ENCODE peak calls at places on chromosomes 5 and 9, in six cellular contexts. R is foreskin keratinocyte, G is Peyer's patch, U is transverse colon, O is mesendoderm, K is RWPE1. Y is an unnamed sample.

GRCh38 chr5:92769986-92770385 is 811.0 kb downstream of the NR2F1-AS1 start:
- DNase-seq in K (no peak), U (no peak), R (no peak), O (no peak), G (no peak), Y (no peak)

GRCh38 chr5:59503223-59503622 is 390.3 kb downstream of the PDE4D start:
- DNase-seq in K (no peak), R (no peak), O (peak), G (no peak), U (no peak), Y (no peak)

GRCh38 chr5:140967226-140967893 is 1.1 kb downstream of the PCDHAC2 start:
- DNase-seq in R (no peak), U (no peak), O (peak), K (no peak), G (no peak), Y (no peak)

GRCh38 chr5:75547826-75548225 is 36.1 kb downstream of the POLK start:
- DNase-seq in O (no peak), R (no peak), K (no peak), G (no peak), U (no peak), Y (no peak)

GRCh38 chr5:19615661-19616060 is 372.3 kb downstream of the CDH18 start:
- DNase-seq in K (no peak), R (peak), O (no peak), U (no peak), G (no peak), Y (no peak)

GRCh38 chr5:134647750-134648424 is 698 bp upstream of the SEC24A start:
- DNase-seq in R (peak), G (no peak), O (peak), U (peak), K (peak), Y (no peak)

GRCh38 chr9:101791938-101792337 is 53.5 kb upstream of the GRIN3A start:
- DNase-seq in K (peak), R (peak), O (peak), U (peak), G (peak), Y (no peak)

GRCh38 chr5:80483636-80484232 is 4.2 kb upstream of the FAM151B start:
- DNase-seq in U (no peak), O (no peak), K (no peak), R (no peak), G (no peak), Y (no peak)

GRCh38 chr9:89919171-89919681 is 314.4 kb downstream of the GADD45G start:
- DNase-seq in R (no peak), U (peak), O (peak), K (no peak), G (peak), Y (no peak)

GRCh38 chr5:16134204-16134603 is 45.4 kb downstream of the MARCHF11 start:
- DNase-seq in R (no peak), G (no peak), U (no peak), K (no peak), O (no peak), Y (no peak)

GRCh38 chr9:88807426-88807825 is 183.8 kb upstream of the S1PR3 start:
- DNase-seq in R (no peak), O (no peak), G (no peak), K (no peak), U (no peak), Y (no peak)

GRCh38 chr9:125558453-125559084 is 148.4 kb downstream of the MAPKAP1 start:
- DNase-seq in K (peak), R (peak), U (peak), O (peak), G (peak), Y (peak)

GRCh38 chr9:129990269-129991005 is 52.6 kb downstream of the FNBP1 start:
- DNase-seq in K (no peak), G (peak), O (no peak), R (no peak), U (peak), Y (no peak)

GRCh38 chr5:150637245-150638052 is 3.0 kb upstream of the SYNPO start:
- DNase-seq in R (peak), U (no peak), K (peak), G (no peak), O (peak), Y (no peak)

GRCh38 chr9:110152704-110153374 is 55.1 kb downstream of the C9orf152 start:
- DNase-seq in O (peak), G (no peak), K (peak), U (no peak), R (peak), Y (no peak)

GRCh38 chr9:16619897-16620296 is 250.6 kb downstream of the BNC2 start:
- DNase-seq in K (no peak), U (no peak), O (no peak), R (no peak), G (no peak), Y (no peak)
- H3K27ac ChIP-seq in K (no peak), U (peak), O (no peak), R (no peak), G (no peak), Y (no peak)

DNA sequence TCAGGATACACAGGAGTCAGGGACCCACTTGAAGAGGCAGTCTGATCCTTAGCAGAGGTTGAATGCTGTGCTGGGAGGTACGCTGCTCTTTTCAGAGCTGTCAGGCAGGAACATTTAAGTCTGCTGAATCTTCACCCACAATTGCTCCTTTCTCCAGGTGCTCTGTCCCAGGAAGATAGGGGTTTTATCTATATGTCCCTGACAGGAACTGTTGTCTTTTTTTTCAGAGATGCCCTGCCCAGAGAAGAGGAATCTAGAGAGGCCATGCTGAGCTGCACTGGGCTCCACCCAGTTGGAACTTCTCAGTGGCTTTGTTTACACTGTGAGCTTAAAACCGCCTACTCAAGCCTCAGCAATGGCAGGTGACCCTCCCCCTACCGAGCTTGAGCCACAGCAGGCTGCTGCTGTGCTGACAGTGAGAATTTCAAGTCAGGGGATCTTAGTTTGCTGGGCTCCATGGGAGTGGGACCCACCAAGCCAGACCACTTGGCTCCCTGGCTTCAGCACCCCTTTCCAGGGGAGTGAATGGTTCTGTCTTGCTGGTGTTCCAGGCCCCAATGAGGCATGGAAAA is 169.0 kb downstream of the FBXL17 start:
- DNase-seq in G (no peak), O (peak), U (no peak), K (no peak), R (no peak), Y (peak)
- H3K27ac ChIP-seq in G (no peak), O (no peak), U (no peak), K (no peak), R (no peak), Y (no peak)

DNA sequence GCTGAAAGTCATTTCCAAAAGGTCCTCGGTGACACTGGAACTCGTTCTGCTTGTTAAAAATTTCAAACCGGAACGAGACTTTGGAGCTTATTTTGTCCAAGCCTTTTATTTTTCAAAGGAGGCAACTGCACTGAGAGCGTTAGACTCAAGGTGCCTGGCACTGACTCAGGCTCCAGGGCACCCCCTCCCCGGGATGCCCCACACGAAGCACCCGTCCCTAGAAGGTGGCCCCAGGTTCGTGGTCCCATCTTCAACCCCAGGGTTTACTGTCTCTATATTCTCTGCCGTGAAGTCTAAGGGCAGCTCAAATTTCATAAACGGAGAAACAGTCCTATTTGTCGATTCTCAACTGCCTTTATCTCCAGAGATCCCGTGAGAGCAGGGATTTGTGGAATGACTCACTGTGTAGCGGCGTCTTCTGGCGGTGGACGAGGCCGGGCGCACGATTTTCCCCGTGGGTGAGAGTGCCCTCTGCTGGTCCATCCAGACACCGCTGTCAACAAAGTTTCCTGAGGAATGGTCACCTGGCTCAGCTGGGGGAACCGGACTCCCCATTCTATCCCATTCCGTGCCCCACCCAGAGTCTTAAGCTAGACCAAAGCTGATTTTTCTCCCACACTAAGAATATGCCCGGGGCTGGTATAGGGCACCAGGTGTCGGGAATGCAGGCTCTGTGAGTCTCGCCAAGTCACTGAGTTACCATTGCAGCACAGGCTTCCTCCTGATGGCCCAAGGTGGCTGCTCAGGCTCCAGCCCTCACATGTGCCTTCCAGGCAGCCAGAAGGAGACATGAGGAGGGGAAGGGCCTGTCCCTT is 27.1 kb upstream of the SLC6A19 start:
- DNase-seq in G (peak), R (peak), U (peak), O (peak), K (peak), Y (peak)
- H3K27ac ChIP-seq in G (no peak), R (no peak), U (no peak), O (no peak), K (peak), Y (no peak)

DNA sequence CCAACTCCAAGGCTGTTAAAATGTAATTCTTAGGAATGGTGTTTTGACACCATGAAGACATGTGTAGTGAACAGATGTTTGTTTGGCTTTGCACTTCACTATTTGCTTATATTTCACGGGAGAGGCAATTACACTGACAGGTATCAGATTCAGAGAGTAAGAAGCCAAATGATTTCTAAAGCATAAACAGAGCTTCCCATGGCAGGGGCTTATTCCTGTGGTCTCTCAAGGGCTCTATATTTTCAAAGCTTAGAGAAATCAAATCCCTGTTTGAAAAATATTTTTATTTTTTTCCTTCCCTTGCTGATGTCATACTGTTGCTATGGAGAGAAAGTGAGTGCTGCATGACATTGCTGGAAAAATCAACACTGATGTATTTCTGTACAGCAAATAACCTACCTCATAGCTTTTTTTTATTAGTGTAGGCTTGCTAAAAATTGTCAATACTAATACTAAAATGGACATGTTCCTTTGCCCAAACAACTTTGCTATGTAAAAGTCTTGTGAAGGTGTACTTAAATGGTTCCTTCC is 161.4 kb downstream of the GIN1 start:
- DNase-seq in U (no peak), O (no peak), G (no peak), K (no peak), R (no peak), Y (no peak)
- H3K27ac ChIP-seq in U (no peak), O (no peak), G (no peak), K (no peak), R (peak), Y (peak)

GRCh38 chr5:42494414-42494813 is 71.2 kb downstream of the GHR start:
- DNase-seq in R (peak), G (no peak), K (peak), U (no peak), O (peak), Y (peak)

GRCh38 chr5:42492978-42493377 is 69.7 kb downstream of the GHR start:
- DNase-seq in O (no peak), K (no peak), U (no peak), G (no peak), R (no peak), Y (no peak)

GRCh38 chr5:42490836-42491235 is 67.6 kb downstream of the GHR start:
- DNase-seq in G (no peak), K (no peak), U (no peak), O (no peak), R (no peak), Y (no peak)

GRCh38 chr5:42487821-42488220 is 64.6 kb downstream of the GHR start:
- DNase-seq in K (no peak), U (no peak), R (no peak), O (no peak), G (no peak), Y (no peak)

DNA sequence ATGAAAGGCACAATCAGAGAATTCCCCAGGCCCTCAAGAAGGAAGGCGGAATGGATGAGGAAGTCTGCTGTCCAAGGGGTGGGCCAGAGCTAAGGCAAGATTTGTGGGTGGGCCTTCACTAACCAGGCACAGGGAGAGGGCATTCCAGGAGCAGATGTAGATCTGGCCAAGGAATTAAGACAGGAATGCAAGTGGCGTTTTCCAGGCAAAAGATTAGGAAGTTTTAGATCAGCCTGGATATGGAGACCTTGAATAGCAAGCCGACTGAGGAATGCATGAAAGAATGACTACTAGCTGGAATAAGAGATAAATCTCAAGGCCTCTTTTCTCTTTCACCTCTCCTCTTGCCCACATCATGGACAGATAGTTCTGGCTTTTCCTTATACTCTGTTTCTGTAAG is 68.5 kb downstream of the GHR start:
- DNase-seq in O (peak), G (no peak), U (no peak), R (no peak), K (no peak), Y (no peak)
- H3K27ac ChIP-seq in O (no peak), G (no peak), U (no peak), R (no peak), K (no peak), Y (no peak)

GRCh38 chr5:180169246-180170110 is 39.5 kb downstream of the RASGEF1C start:
- DNase-seq in K (no peak), U (no peak), O (no peak), G (no peak), R (no peak), Y (no peak)

GRCh38 chr5:180168758-180169157 is 40.3 kb downstream of the RASGEF1C start:
- DNase-seq in U (no peak), K (no peak), G (no peak), R (no peak), O (no peak), Y (no peak)

GRCh38 chr5:180162304-180162661 is 46.7 kb downstream of the RASGEF1C start:
- DNase-seq in G (peak), R (no peak), K (no peak), U (no peak), O (no peak), Y (no peak)

GRCh38 chr5:180170111-180170809 is 38.8 kb downstream of the RASGEF1C start:
- DNase-seq in O (no peak), K (no peak), U (no peak), R (no peak), G (no peak), Y (no peak)

DNA sequence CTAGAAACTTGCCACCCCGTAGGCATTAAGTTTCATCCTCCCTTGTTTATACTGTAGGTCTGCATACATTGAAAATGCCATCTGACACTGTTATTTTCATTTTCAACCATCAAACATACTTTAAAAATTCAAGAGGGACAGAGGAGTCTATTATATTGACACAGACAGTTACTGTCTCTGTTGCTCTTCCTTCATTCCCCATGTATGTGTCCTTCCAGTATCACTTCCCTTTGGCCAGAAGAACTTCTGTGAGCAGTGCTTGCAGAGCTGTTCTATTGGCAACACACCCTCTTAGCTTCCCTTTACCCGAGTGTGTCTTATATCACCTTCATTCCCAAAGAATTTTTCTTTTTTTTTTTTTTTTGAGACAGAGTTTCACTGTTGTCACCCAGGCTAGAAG is 42.8 kb downstream of the RASGEF1C start:
- DNase-seq in U (no peak), O (no peak), K (no peak), R (no peak), G (no peak), Y (no peak)
- H3K27ac ChIP-seq in U (no peak), O (no peak), K (no peak), R (no peak), G (no peak), Y (no peak)

GRCh38 chr5:180026725-180027448 is 44.7 kb downstream of the RNF130 start:
- DNase-seq in G (no peak), U (no peak), O (no peak), R (no peak), K (no peak), Y (no peak)

GRCh38 chr5:180026320-180026719 is 45.2 kb downstream of the RNF130 start:
- DNase-seq in G (no peak), K (peak), U (no peak), O (peak), R (no peak), Y (no peak)

GRCh38 chr5:180018661-180019060 is 52.9 kb downstream of the RNF130 start:
- DNase-seq in R (peak), K (no peak), O (no peak), U (no peak), G (no peak), Y (no peak)

GRCh38 chr5:180020176-180020575 is 51.4 kb downstream of the RNF130 start:
- DNase-seq in G (no peak), K (no peak), O (no peak), R (no peak), U (no peak), Y (no peak)

DNA sequence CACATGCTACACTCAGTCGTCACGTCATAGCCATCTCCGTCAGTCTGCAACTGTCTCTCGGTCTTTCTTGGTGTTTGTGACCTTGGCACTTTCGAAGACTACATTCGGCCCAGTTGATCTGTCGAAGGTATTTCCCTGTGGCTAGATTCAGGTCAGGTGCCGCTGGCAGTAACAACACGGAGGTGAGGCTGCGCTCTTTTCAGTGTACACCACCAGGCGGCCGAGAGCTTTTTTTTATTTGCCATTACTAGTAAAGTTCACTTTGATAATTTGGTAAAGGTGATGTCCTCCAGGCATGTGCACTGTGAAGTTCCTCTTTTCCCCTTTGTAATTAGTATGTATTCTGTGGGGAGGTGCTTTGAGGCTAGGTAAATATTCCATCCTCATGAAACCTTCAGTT is 49.7 kb downstream of the RNF130 start:
- DNase-seq in K (no peak), G (no peak), R (no peak), O (peak), U (no peak), Y (no peak)
- H3K27ac ChIP-seq in K (no peak), G (no peak), R (no peak), O (no peak), U (no peak), Y (no peak)

GRCh38 chr9:78354980-78355379 is 58.1 kb downstream of the PSAT1 start:
- DNase-seq in U (no peak), O (no peak), K (no peak), G (no peak), R (no peak), Y (no peak)

GRCh38 chr9:78348848-78349247 is 51.9 kb downstream of the PSAT1 start:
- DNase-seq in K (no peak), O (no peak), U (no peak), R (no peak), G (no peak), Y (no peak)

GRCh38 chr9:78356634-78357033 is 59.7 kb downstream of the PSAT1 start:
- DNase-seq in K (no peak), U (no peak), O (no peak), R (no peak), G (no peak), Y (no peak)

GRCh38 chr9:78354324-78354973 is 57.5 kb downstream of the PSAT1 start:
- DNase-seq in G (no peak), O (no peak), R (no peak), K (no peak), U (no peak), Y (no peak)

GRCh38 chr9:78351816-78352215 is 54.9 kb downstream of the PSAT1 start:
- DNase-seq in K (no peak), G (no peak), U (no peak), O (no peak), R (no peak), Y (no peak)
- H3K27ac ChIP-seq in K (no peak), G (no peak), U (no peak), O (no peak), R (no peak), Y (no peak)